ENCODE peak calls at places on chromosomes 5 and 9, in six cellular contexts. M is CD8-positive, alpha-beta T cell; E is transverse colon; Z is fibroblast of lung; V is hepatocyte; H is neuronal stem cell. F is an unnamed sample.
A peak's percentile ranks its signal among the peaks of the same experiment; 100 is the strongest.

GRCh38 chr9:17294822-17295624 is 160.2 kb downstream of the CNTLN start:
- DNase-seq in M (no peak), E (no peak), Z (no peak), V (no peak), H (no peak), F (no peak)

GRCh38 chr5:87649455-87649854 is 236.7 kb upstream of the CCNH start:
- DNase-seq in M (no peak), E (no peak), Z (no peak), V (no peak), H (no peak), F (no peak)

GRCh38 chr5:127369772-127370171 is 79.2 kb downstream of the MEGF10 start:
- DNase-seq in M (no peak), E (no peak), Z (no peak), V (no peak), H (no peak), F (no peak)

GRCh38 chr5:137826067-137826466 is 41.6 kb upstream of the MYOT start:
- DNase-seq in M (no peak), E (no peak), Z (no peak), V (no peak), H (no peak), F (no peak)

GRCh38 chr5:151739939-151740335 is 18.5 kb downstream of the ATOX1 start:
- DNase-seq in M (no peak), E (no peak), Z (peak; percentile 81), V (no peak), H (no peak), F (no peak)

GRCh38 chr5:134503088-134503936 is 22.2 kb upstream of the JADE2 start:
- DNase-seq in M (peak; percentile 56), E (peak; percentile 67), Z (peak; percentile 96), V (peak; percentile 83), H (no peak), F (peak; percentile 14)

GRCh38 chr5:37769108-37769507 is 70.7 kb downstream of the GDNF start:
- DNase-seq in M (no peak), E (no peak), Z (no peak), V (no peak), H (no peak), F (no peak)

GRCh38 chr5:123119334-123119986 is 30.4 kb downstream of the PRDM6 start:
- DNase-seq in M (no peak), E (no peak), Z (peak; percentile 74), V (peak; percentile 66), H (no peak), F (no peak)

GRCh38 chr5:133610489-133611356 is 1.6 kb downstream of the FSTL4 start:
- DNase-seq in M (no peak), E (peak; percentile 42), Z (peak; percentile 4), V (peak; percentile 91), H (peak; percentile 74), F (no peak)

GRCh38 chr5:172160506-172160905 is 27.5 kb downstream of the STK10 start:
- DNase-seq in M (no peak), E (no peak), Z (no peak), V (no peak), H (no peak), F (no peak)

DNA sequence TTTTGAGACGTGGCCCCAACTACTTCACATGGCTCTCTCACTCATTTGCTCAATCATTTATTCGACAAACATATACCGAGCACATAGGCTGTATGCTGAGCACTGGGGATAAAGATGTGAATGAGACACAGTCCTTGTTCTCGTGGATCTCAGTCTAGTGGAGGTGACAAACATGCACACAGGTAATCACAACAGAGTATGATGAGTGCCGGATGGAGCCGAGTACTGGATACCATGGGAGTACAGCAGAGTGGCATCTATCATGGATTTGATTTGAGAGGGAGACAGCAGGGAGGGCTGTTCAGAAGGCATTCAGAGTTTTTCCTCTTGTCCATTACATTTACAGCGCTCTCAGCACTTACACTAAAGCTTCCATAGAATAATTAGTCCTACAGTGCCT is 259.8 kb downstream of the SLIT3 start:
- DNase-seq in M (no peak), E (no peak), Z (no peak), V (no peak), H (no peak), F (no peak)
- H3K4me1 ChIP-seq in M (no peaks in the 10 kb centered on the region), E (no peaks in the 10 kb centered on the region), Z (no peaks in the 10 kb centered on the region), V (peaks cover 12% of the 10 kb centered on the region), H (no peaks in the 10 kb centered on the region), F (no peaks in the 10 kb centered on the region)

DNA sequence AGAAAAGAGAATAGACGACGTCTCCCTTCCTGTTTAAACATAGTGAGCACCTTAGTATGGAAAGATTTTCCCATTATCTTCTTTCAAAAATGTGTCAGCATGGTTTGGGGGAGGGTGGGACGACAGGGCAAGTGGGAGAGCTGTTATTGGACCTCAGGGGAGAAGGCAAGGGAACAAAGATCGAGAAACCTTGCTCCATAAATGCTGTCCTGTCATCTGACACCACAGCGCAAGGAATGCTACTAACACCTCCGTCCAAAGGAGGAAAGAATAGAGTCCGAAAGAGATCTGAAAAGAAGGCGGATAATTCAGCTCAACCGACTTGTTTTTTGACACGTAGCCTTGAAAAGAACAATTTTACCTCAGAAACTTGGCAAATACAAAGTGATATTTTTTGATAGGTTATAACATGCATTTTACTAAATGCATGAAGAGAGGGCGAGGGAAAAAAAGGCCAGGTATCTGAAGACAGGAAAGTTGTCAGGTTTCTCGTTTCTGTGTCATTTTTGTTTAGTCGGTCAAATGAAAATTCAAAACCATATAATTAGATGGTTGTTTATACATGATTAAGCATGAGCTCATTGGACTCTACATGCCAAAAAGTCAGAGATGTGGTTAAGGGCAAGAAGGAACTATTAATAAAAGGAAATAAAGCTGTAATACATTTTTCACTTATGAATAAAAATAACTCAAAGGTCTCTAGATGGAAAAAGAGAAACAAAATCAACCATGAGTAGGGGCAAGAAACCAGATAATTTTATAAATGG is 155.7 kb downstream of the GLIS3 start:
- DNase-seq in M (no peak), E (no peak), Z (peak; percentile 82), V (peak; percentile 53), H (peak; percentile 52), F (no peak)
- H3K4me3 ChIP-seq in M (no peak overlapping the region), E (no peak overlapping the region), Z (peak overlapping the region; percentile 32), V (no peak overlapping the region), H (no peak overlapping the region), F (no peak overlapping the region)

GRCh38 chr5:52839285-52839684 is 51.6 kb downstream of the ITGA1 start:
- DNase-seq in M (no peak), E (no peak), Z (no peak), V (no peak), H (no peak), F (no peak)
- H3K4me1 ChIP-seq in M (no peaks in the 10 kb centered on the region), E (no peaks in the 10 kb centered on the region), Z (peaks cover 9% of the 10 kb centered on the region), V (no peaks in the 10 kb centered on the region), H (peaks cover 4% of the 10 kb centered on the region), F (no peaks in the 10 kb centered on the region)

GRCh38 chr5:5711112-5711511 is 288.6 kb downstream of the ICE1 start:
- DNase-seq in M (no peak), E (no peak), Z (no peak), V (no peak), H (no peak), F (no peak)

GRCh38 chr5:5708367-5708919 is 286.0 kb downstream of the ICE1 start:
- DNase-seq in M (no peak), E (no peak), Z (no peak), V (no peak), H (no peak), F (no peak)

GRCh38 chr5:5705010-5705409 is 282.5 kb downstream of the ICE1 start:
- DNase-seq in M (no peak), E (no peak), Z (no peak), V (no peak), H (no peak), F (no peak)

GRCh38 chr5:5710471-5710870 is 288.0 kb downstream of the ICE1 start:
- DNase-seq in M (no peak), E (no peak), Z (no peak), V (no peak), H (no peak), F (no peak)
- H3K4me3 ChIP-seq in M (no peak overlapping the region), E (no peak overlapping the region), Z (no peak overlapping the region), V (no peak overlapping the region), H (no peak overlapping the region), F (no peak overlapping the region)

DNA sequence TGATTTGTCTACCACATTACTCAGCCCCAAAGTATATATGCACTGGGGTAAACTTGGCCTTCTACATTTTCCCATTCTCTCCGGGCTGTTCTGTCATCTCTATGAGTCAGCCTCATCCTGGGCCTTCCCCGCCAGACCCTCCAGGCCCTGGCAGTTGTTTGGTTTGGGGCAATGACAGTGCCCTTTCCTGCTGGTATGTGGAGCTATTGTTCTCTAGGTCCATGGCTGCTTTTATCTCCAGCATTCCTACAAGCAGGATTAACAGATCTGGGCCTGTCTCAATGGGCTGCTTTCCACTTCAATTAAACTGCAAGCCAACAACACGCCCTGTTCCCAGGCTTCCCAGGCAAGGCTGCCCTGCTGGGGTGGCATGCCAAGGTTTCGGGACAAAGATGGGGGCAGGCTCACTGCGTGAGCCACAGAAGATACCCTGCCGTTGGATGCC is 136.4 kb downstream of the SLIT3 start:
- DNase-seq in M (no peak), E (no peak), Z (no peak), V (no peak), H (peak; percentile 80), F (no peak)
- H3K4me1 ChIP-seq in M (no peaks in the 10 kb centered on the region), E (no peaks in the 10 kb centered on the region), Z (peaks cover 6% of the 10 kb centered on the region), V (peaks cover 21% of the 10 kb centered on the region), H (no peaks in the 10 kb centered on the region), F (no peaks in the 10 kb centered on the region)